ENCODE peak calls at places on chromosomes 11 and 22, in five cellular contexts. One of them, this sample, is unnamed.

GRCh38 chr11:11865449-11865848 is 23.7 kb downstream of the USP47 start:
- DNase-seq in fibroblast of mammary gland: no peak
- DNase-seq in colonic mucosa: no peak
- DNase-seq in choroid plexus epithelial cell: no peak
- DNase-seq in omental fat pad: no peak
- DNase-seq in this sample: no peak

GRCh38 chr11:80155412-80156017 is 714.7 kb upstream of the TENM4 start:
- DNase-seq in fibroblast of mammary gland: peak
- DNase-seq in colonic mucosa: no peak
- DNase-seq in choroid plexus epithelial cell: peak
- DNase-seq in omental fat pad: no peak
- DNase-seq in this sample: peak

GRCh38 chr11:3109434-3109833 is 52.2 kb upstream of the CARS1 start:
- DNase-seq in fibroblast of mammary gland: no peak
- DNase-seq in colonic mucosa: no peak
- DNase-seq in choroid plexus epithelial cell: no peak
- DNase-seq in omental fat pad: no peak
- DNase-seq in this sample: no peak

GRCh38 chr22:22178566-22178965 is 66.0 kb upstream of the VPREB1 start:
- DNase-seq in fibroblast of mammary gland: no peak
- DNase-seq in colonic mucosa: no peak
- DNase-seq in choroid plexus epithelial cell: no peak
- DNase-seq in omental fat pad: no peak
- DNase-seq in this sample: no peak

GRCh38 chr11:78290293-78291176 is 101.8 kb downstream of the USP35 start:
- DNase-seq in fibroblast of mammary gland: peak
- DNase-seq in colonic mucosa: no peak
- DNase-seq in choroid plexus epithelial cell: peak
- DNase-seq in omental fat pad: no peak
- DNase-seq in this sample: no peak

GRCh38 chr11:69637956-69638871 is 2.7 kb upstream of the CCND1 start:
- DNase-seq in fibroblast of mammary gland: peak
- DNase-seq in colonic mucosa: peak
- DNase-seq in choroid plexus epithelial cell: peak
- DNase-seq in omental fat pad: no peak
- DNase-seq in this sample: no peak

GRCh38 chr11:57514538-57515331 is 767 bp downstream of the SLC43A1 start:
- DNase-seq in fibroblast of mammary gland: peak
- DNase-seq in colonic mucosa: peak
- DNase-seq in choroid plexus epithelial cell: no peak
- DNase-seq in omental fat pad: no peak
- DNase-seq in this sample: peak

GRCh38 chr11:19060629-19061028 is at the start of gene MRGPRX2:
- DNase-seq in fibroblast of mammary gland: no peak
- DNase-seq in colonic mucosa: no peak
- DNase-seq in choroid plexus epithelial cell: peak
- DNase-seq in omental fat pad: no peak
- DNase-seq in this sample: no peak

GRCh38 chr11:554824-555499 is 5.6 kb downstream of the LMNTD2 start:
- DNase-seq in fibroblast of mammary gland: peak
- DNase-seq in colonic mucosa: peak
- DNase-seq in choroid plexus epithelial cell: peak
- DNase-seq in omental fat pad: no peak
- DNase-seq in this sample: peak

GRCh38 chr11:76713499-76713898 is 43.0 kb upstream of the LRRC32 start:
- DNase-seq in fibroblast of mammary gland: no peak
- DNase-seq in colonic mucosa: no peak
- DNase-seq in choroid plexus epithelial cell: no peak
- DNase-seq in omental fat pad: no peak
- DNase-seq in this sample: no peak

GRCh38 chr11:113663567-113663966 is 42.5 kb downstream of the TMPRSS5 start:
- DNase-seq in fibroblast of mammary gland: no peak
- DNase-seq in colonic mucosa: no peak
- DNase-seq in choroid plexus epithelial cell: no peak
- DNase-seq in omental fat pad: no peak
- DNase-seq in this sample: no peak

GRCh38 chr11:107561688-107562087 is 3.8 kb downstream of the ALKBH8 start:
- DNase-seq in fibroblast of mammary gland: peak
- DNase-seq in colonic mucosa: no peak
- DNase-seq in choroid plexus epithelial cell: peak
- DNase-seq in omental fat pad: no peak
- DNase-seq in this sample: no peak

GRCh38 chr22:47160781-47161520 is 398.5 kb downstream of the TBC1D22A start:
- DNase-seq in fibroblast of mammary gland: no peak
- DNase-seq in colonic mucosa: no peak
- DNase-seq in choroid plexus epithelial cell: no peak
- DNase-seq in omental fat pad: no peak
- DNase-seq in this sample: no peak

GRCh38 chr11:35131094-35131493 is 7.9 kb upstream of the CD44 start:
- DNase-seq in fibroblast of mammary gland: no peak
- DNase-seq in colonic mucosa: no peak
- DNase-seq in choroid plexus epithelial cell: no peak
- DNase-seq in omental fat pad: no peak
- DNase-seq in this sample: no peak

GRCh38 chr11:31815743-31816466 is 4.8 kb upstream of the PAX6 start:
- DNase-seq in fibroblast of mammary gland: no peak
- DNase-seq in colonic mucosa: no peak
- DNase-seq in choroid plexus epithelial cell: no peak
- DNase-seq in omental fat pad: no peak
- DNase-seq in this sample: peak

DNA sequence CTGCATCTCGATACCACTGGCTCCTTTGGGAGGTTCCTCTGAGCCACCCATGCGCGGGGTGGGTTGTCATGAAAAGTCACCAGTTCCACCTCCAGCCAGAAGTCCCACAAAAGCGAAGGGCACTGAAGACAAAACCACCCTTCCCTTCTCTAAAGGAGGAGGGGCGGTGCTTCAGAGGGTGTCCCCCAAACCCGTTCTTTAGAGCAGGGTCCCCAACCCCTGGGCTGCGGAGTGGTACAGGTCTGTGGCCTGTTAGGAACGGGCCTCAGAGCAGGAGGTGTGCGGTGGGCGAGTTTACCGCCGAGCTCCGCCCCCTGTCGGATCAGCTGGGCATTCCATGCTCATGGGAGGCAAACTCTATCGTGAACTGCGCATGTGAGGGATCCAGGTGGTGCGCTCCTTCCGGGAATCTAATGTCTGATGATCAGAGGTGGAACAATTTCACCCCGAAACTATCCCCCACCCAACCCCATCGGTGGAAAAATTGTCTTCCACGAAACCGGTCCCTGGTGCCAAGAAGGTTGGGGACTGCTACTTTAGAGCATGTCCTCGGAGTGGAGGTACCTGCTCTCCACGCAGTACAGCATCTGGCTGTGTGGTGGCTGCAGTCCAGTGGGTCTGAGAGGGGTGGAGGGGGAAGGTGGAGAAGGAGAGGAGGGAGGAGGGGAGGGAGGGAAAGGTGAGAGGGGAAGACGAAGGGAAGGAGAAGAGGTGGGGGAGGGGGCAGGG is 72.9 kb upstream of the SEPTIN5 start:
- DNase-seq in fibroblast of mammary gland: no peak
- DNase-seq in colonic mucosa: no peak
- DNase-seq in choroid plexus epithelial cell: peak
- DNase-seq in omental fat pad: no peak
- DNase-seq in this sample: no peak
- TF ChIP-seq CTCF in fibroblast of mammary gland: peak
- TF ChIP-seq CTCF in colonic mucosa: peak
- TF ChIP-seq CTCF in choroid plexus epithelial cell: peak
- TF ChIP-seq CTCF in omental fat pad: no peak
- TF ChIP-seq CTCF in this sample: peak

DNA sequence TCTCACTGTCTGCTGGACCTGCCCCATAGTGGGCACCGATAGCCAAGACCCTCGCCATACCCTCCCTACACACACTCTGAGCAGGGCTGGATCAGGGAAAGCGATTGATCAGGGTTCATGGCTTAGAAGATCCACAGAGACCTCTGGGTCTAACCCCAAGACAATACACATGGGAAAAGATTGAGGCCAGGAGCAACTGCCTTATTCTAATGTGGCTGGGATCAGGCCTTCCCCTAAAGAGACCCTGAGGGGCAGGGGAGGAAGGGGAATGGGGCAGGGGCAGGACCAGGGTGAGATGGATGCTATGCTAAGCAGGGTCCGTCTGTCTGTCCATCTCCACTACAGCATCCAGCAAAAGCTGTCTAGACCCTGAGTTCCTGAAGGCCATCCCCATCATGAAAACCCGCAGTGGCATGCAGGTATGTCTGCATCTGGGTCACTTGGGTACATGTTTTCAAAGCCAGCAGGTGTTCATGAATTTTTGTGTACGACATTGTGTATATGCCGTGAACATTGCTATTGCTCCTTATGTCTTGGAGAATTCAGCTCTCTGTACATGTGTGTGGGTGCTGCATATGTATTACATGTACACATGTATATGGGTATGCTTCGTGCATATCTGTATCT is 15.3 kb upstream of the RELT start:
- DNase-seq in fibroblast of mammary gland: no peak
- DNase-seq in colonic mucosa: no peak
- DNase-seq in choroid plexus epithelial cell: no peak
- DNase-seq in omental fat pad: no peak
- DNase-seq in this sample: no peak
- TF ChIP-seq CTCF in fibroblast of mammary gland: no peak
- TF ChIP-seq CTCF in colonic mucosa: no peak
- TF ChIP-seq CTCF in choroid plexus epithelial cell: no peak
- TF ChIP-seq CTCF in omental fat pad: no peak
- TF ChIP-seq CTCF in this sample: no peak

GRCh38 chr11:27296406-27296994 is 66.5 kb downstream of the CCDC34 start:
- DNase-seq in fibroblast of mammary gland: peak
- DNase-seq in colonic mucosa: no peak
- DNase-seq in choroid plexus epithelial cell: peak
- DNase-seq in omental fat pad: no peak
- DNase-seq in this sample: peak
- TF ChIP-seq CTCF in fibroblast of mammary gland: peak
- TF ChIP-seq CTCF in colonic mucosa: peak
- TF ChIP-seq CTCF in choroid plexus epithelial cell: peak
- TF ChIP-seq CTCF in omental fat pad: no peak
- TF ChIP-seq CTCF in this sample: peak

GRCh38 chr11:65314501-65315203 is at the start of gene CDC42EP2:
- DNase-seq in fibroblast of mammary gland: peak
- DNase-seq in colonic mucosa: peak
- DNase-seq in choroid plexus epithelial cell: peak
- DNase-seq in omental fat pad: peak
- DNase-seq in this sample: peak

GRCh38 chr11:65315204-65315865 is 669 bp downstream of the CDC42EP2 start:
- DNase-seq in fibroblast of mammary gland: peak
- DNase-seq in colonic mucosa: peak
- DNase-seq in choroid plexus epithelial cell: peak
- DNase-seq in omental fat pad: peak
- DNase-seq in this sample: peak

GRCh38 chr11:65316311-65316978 is 1.8 kb downstream of the CDC42EP2 start:
- DNase-seq in fibroblast of mammary gland: peak
- DNase-seq in colonic mucosa: peak
- DNase-seq in choroid plexus epithelial cell: peak
- DNase-seq in omental fat pad: no peak
- DNase-seq in this sample: no peak

GRCh38 chr11:65316979-65317786 is 2.5 kb downstream of the CDC42EP2 start:
- DNase-seq in fibroblast of mammary gland: peak
- DNase-seq in colonic mucosa: peak
- DNase-seq in choroid plexus epithelial cell: peak
- DNase-seq in omental fat pad: no peak
- DNase-seq in this sample: no peak

GRCh38 chr11:65315866-65316233 is 1.2 kb downstream of the CDC42EP2 start:
- DNase-seq in fibroblast of mammary gland: no peak
- DNase-seq in colonic mucosa: no peak
- DNase-seq in choroid plexus epithelial cell: no peak
- DNase-seq in omental fat pad: no peak
- DNase-seq in this sample: no peak
- TF ChIP-seq CTCF in fibroblast of mammary gland: no peak
- TF ChIP-seq CTCF in colonic mucosa: no peak
- TF ChIP-seq CTCF in choroid plexus epithelial cell: no peak
- TF ChIP-seq CTCF in omental fat pad: no peak
- TF ChIP-seq CTCF in this sample: no peak

GRCh38 chr11:36431429-36432092 is 78.5 kb downstream of the TRAF6 start:
- DNase-seq in fibroblast of mammary gland: peak
- DNase-seq in colonic mucosa: no peak
- DNase-seq in choroid plexus epithelial cell: peak
- DNase-seq in omental fat pad: no peak
- DNase-seq in this sample: no peak
- TF ChIP-seq CTCF in fibroblast of mammary gland: peak
- TF ChIP-seq CTCF in colonic mucosa: no peak
- TF ChIP-seq CTCF in choroid plexus epithelial cell: peak
- TF ChIP-seq CTCF in omental fat pad: no peak
- TF ChIP-seq CTCF in this sample: no peak

GRCh38 chr22:39503590-39503989 is 1.5 kb downstream of the MIEF1 start:
- DNase-seq in fibroblast of mammary gland: no peak
- DNase-seq in colonic mucosa: no peak
- DNase-seq in choroid plexus epithelial cell: no peak
- DNase-seq in omental fat pad: no peak
- DNase-seq in this sample: no peak

GRCh38 chr22:39501644-39502108 is 414 bp upstream of the MIEF1 start:
- DNase-seq in fibroblast of mammary gland: no peak
- DNase-seq in colonic mucosa: no peak
- DNase-seq in choroid plexus epithelial cell: no peak
- DNase-seq in omental fat pad: no peak
- DNase-seq in this sample: no peak

GRCh38 chr22:39504071-39504470 is 2.0 kb downstream of the MIEF1 start:
- DNase-seq in fibroblast of mammary gland: no peak
- DNase-seq in colonic mucosa: no peak
- DNase-seq in choroid plexus epithelial cell: no peak
- DNase-seq in omental fat pad: no peak
- DNase-seq in this sample: no peak

GRCh38 chr22:39502789-39503464 is 837 bp downstream of the MIEF1 start:
- DNase-seq in fibroblast of mammary gland: peak
- DNase-seq in colonic mucosa: no peak
- DNase-seq in choroid plexus epithelial cell: peak
- DNase-seq in omental fat pad: no peak
- DNase-seq in this sample: no peak

GRCh38 chr22:39502109-39502788 is at the start of gene MIEF1:
- DNase-seq in fibroblast of mammary gland: peak
- DNase-seq in colonic mucosa: peak
- DNase-seq in choroid plexus epithelial cell: peak
- DNase-seq in omental fat pad: peak
- DNase-seq in this sample: peak
- TF ChIP-seq CTCF in fibroblast of mammary gland: no peak
- TF ChIP-seq CTCF in colonic mucosa: no peak
- TF ChIP-seq CTCF in choroid plexus epithelial cell: no peak
- TF ChIP-seq CTCF in omental fat pad: no peak
- TF ChIP-seq CTCF in this sample: no peak